ENCODE peak calls at places on chromosomes 5 and 9, in four cellular contexts. T is renal cortical epithelial cell; X is pancreas; H is naive thymus-derived CD8-positive, alpha-beta T cell. E is an unnamed sample.

GRCh38 chr9:110192531-110193326 is 15.2 kb downstream of the C9orf152 start:
- DNase-seq in T (peak), H (no peak), X (no peak), E (no peak)

GRCh38 chr9:121217609-121218292 is 16.1 kb upstream of the RAB14 start:
- DNase-seq in H (no peak), T (peak), X (no peak), E (peak)

GRCh38 chr9:91416086-91416712 is 7.4 kb downstream of the NFIL3 start:
- DNase-seq in H (no peak), X (no peak), T (peak), E (peak)

GRCh38 chr5:69276422-69277174 is 41.9 kb downstream of the CDK7 start:
- DNase-seq in H (no peak), X (no peak), T (peak), E (no peak)

GRCh38 chr5:39080597-39081204 is 6.5 kb upstream of the RICTOR start:
- DNase-seq in T (peak), X (no peak), H (no peak), E (peak)

GRCh38 chr9:91151014-91151740 is 210.5 kb downstream of the AUH start:
- DNase-seq in X (no peak), H (peak), T (no peak), E (no peak)

GRCh38 chr5:16082053-16082452 is 97.5 kb downstream of the MARCHF11 start:
- DNase-seq in T (no peak), H (no peak), X (no peak), E (no peak)

GRCh38 chr5:153905214-153905613 is 133.5 kb downstream of the FAM114A2 start:
- DNase-seq in X (no peak), H (no peak), T (no peak), E (no peak)

GRCh38 chr9:75054373-75055001 is 26.4 kb upstream of the CARNMT1 start:
- DNase-seq in H (no peak), T (no peak), X (no peak), E (no peak)

GRCh38 chr9:90942555-90942954 is 140.9 kb downstream of the SYK start:
- DNase-seq in X (no peak), H (no peak), T (no peak), E (peak)

GRCh38 chr5:123617561-123617960 is 105.6 kb downstream of the CSNK1G3 start:
- DNase-seq in X (no peak), T (no peak), H (no peak), E (no peak)

GRCh38 chr5:120454094-120454798 is 9.9 kb upstream of the PRR16 start:
- DNase-seq in X (no peak), T (peak), H (no peak), E (peak)

GRCh38 chr5:172565931-172566665 is 75.0 kb upstream of the NEURL1B start:
- DNase-seq in H (no peak), T (no peak), X (no peak), E (no peak)

GRCh38 chr9:5499889-5500398 is 10.4 kb upstream of the PDCD1LG2 start:
- DNase-seq in X (no peak), H (no peak), T (peak), E (peak)

GRCh38 chr9:38682713-38683112 is 37.2 kb downstream of the FAM240B start:
- DNase-seq in X (no peak), H (no peak), T (peak), E (peak)

GRCh38 chr9:36486933-36487481 is 85.7 kb upstream of the MELK start:
- DNase-seq in T (no peak), H (peak), X (peak), E (peak)

GRCh38 chr9:91160599-91161464 is 200.9 kb downstream of the AUH start:
- DNase-seq in T (no peak), H (no peak), X (peak), E (no peak)

GRCh38 chr9:96420468-96421219 is 2.5 kb upstream of the ZNF367 start:
- DNase-seq in X (no peak), T (peak), H (no peak), E (peak)

GRCh38 chr9:93813687-93814560 is 141.2 kb downstream of the BARX1 start:
- DNase-seq in T (no peak), X (no peak), H (no peak), E (no peak)

GRCh38 chr9:14797442-14797841 is 74.9 kb upstream of the CER1 start:
- DNase-seq in T (no peak), X (no peak), H (no peak), E (peak)

E was measured in bronchial epithelial cell.